ENCODE peak calls at places on chromosomes 4 and X, in ten cellular contexts. One of them, this sample, is unnamed.

GRCh38 chr4:15714616-15715015 is 11.8 kb downstream of the BST1 start:
- DNase-seq in breast epithelium: no peak
- DNase-seq in stomach: no peak
- DNase-seq in sigmoid colon: no peak
- DNase-seq in prostate gland: no peak
- DNase-seq in SK-N-SH: no peak
- DNase-seq in HepG2: no peak
- DNase-seq in transverse colon: no peak
- DNase-seq in GM23338: no peak
- DNase-seq in spleen: no peak
- DNase-seq in this sample: no peak

GRCh38 chrX:72020788-72021187 is 110.1 kb downstream of the NHSL2 start:
- DNase-seq in stomach: no peak
- DNase-seq in SK-N-SH: no peak
- DNase-seq in GM23338: no peak
- DNase-seq in sigmoid colon: no peak
- DNase-seq in breast epithelium: no peak
- DNase-seq in spleen: no peak
- DNase-seq in prostate gland: no peak
- DNase-seq in HepG2: no peak
- DNase-seq in transverse colon: no peak
- DNase-seq in this sample: no peak

GRCh38 chr4:106301393-106302084 is 14.5 kb downstream of the TBCK start:
- DNase-seq in HepG2: no peak
- DNase-seq in prostate gland: no peak
- DNase-seq in sigmoid colon: no peak
- DNase-seq in stomach: no peak
- DNase-seq in breast epithelium: no peak
- DNase-seq in transverse colon: no peak
- DNase-seq in SK-N-SH: no peak
- DNase-seq in GM23338: peak; percentile 25
- DNase-seq in spleen: no peak
- DNase-seq in this sample: no peak

GRCh38 chr4:164876680-164877324 is at the start of gene APELA:
- DNase-seq in HepG2: peak; percentile 3
- DNase-seq in SK-N-SH: no peak
- DNase-seq in GM23338: peak; percentile 74
- DNase-seq in sigmoid colon: no peak
- DNase-seq in spleen: no peak
- DNase-seq in prostate gland: no peak
- DNase-seq in breast epithelium: no peak
- DNase-seq in transverse colon: no peak
- DNase-seq in stomach: no peak
- DNase-seq in this sample: peak; percentile 47

GRCh38 chrX:55026143-55026542 is 4.6 kb downstream of the ALAS2 start:
- DNase-seq in GM23338: no peak
- DNase-seq in transverse colon: no peak
- DNase-seq in prostate gland: no peak
- DNase-seq in breast epithelium: no peak
- DNase-seq in spleen: no peak
- DNase-seq in stomach: no peak
- DNase-seq in HepG2: no peak
- DNase-seq in SK-N-SH: no peak
- DNase-seq in sigmoid colon: no peak
- DNase-seq in this sample: no peak

GRCh38 chr4:71472946-71473345 is 134.1 kb downstream of the SLC4A4 start:
- DNase-seq in breast epithelium: no peak
- DNase-seq in prostate gland: no peak
- DNase-seq in HepG2: no peak
- DNase-seq in SK-N-SH: no peak
- DNase-seq in transverse colon: no peak
- DNase-seq in GM23338: no peak
- DNase-seq in spleen: no peak
- DNase-seq in sigmoid colon: no peak
- DNase-seq in stomach: no peak
- DNase-seq in this sample: no peak

GRCh38 chr4:17168571-17168970 is 270.1 kb upstream of the LDB2 start:
- DNase-seq in prostate gland: no peak
- DNase-seq in breast epithelium: no peak
- DNase-seq in transverse colon: no peak
- DNase-seq in GM23338: peak; percentile 52
- DNase-seq in sigmoid colon: no peak
- DNase-seq in SK-N-SH: no peak
- DNase-seq in spleen: no peak
- DNase-seq in HepG2: no peak
- DNase-seq in stomach: no peak
- DNase-seq in this sample: no peak

GRCh38 chr4:132592340-132592739 is 556.8 kb upstream of the PCDH10 start:
- DNase-seq in transverse colon: no peak
- DNase-seq in GM23338: no peak
- DNase-seq in breast epithelium: no peak
- DNase-seq in spleen: no peak
- DNase-seq in stomach: no peak
- DNase-seq in SK-N-SH: peak; percentile 2
- DNase-seq in HepG2: peak; percentile 16
- DNase-seq in sigmoid colon: no peak
- DNase-seq in prostate gland: no peak
- DNase-seq in this sample: no peak

GRCh38 chrX:2751291-2751690 is 549 bp upstream of the XG start:
- DNase-seq in sigmoid colon: no peak
- DNase-seq in SK-N-SH: no peak
- DNase-seq in HepG2: no peak
- DNase-seq in spleen: no peak
- DNase-seq in prostate gland: no peak
- DNase-seq in GM23338: no peak
- DNase-seq in transverse colon: no peak
- DNase-seq in stomach: no peak
- DNase-seq in breast epithelium: no peak
- DNase-seq in this sample: no peak

GRCh38 chr4:70709551-70710080 is 12.1 kb upstream of the RUFY3 start:
- DNase-seq in stomach: no peak
- DNase-seq in HepG2: peak; percentile 54
- DNase-seq in transverse colon: no peak
- DNase-seq in prostate gland: peak; percentile 12
- DNase-seq in sigmoid colon: no peak
- DNase-seq in GM23338: no peak
- DNase-seq in SK-N-SH: no peak
- DNase-seq in spleen: no peak
- DNase-seq in breast epithelium: no peak
- DNase-seq in this sample: no peak

GRCh38 chrX:675896-676295 is 45.3 kb downstream of the SHOX start:
- DNase-seq in spleen: peak; percentile 38
- DNase-seq in breast epithelium: no peak
- DNase-seq in transverse colon: no peak
- DNase-seq in SK-N-SH: no peak
- DNase-seq in prostate gland: no peak
- DNase-seq in HepG2: no peak
- DNase-seq in stomach: no peak
- DNase-seq in GM23338: peak; percentile 36
- DNase-seq in sigmoid colon: no peak
- DNase-seq in this sample: no peak

GRCh38 chr4:88006956-88007303 is 505 bp upstream of the PKD2 start:
- DNase-seq in sigmoid colon: peak; percentile 66
- DNase-seq in prostate gland: no peak
- DNase-seq in SK-N-SH: no peak
- DNase-seq in GM23338: peak; percentile 57
- DNase-seq in HepG2: no peak
- DNase-seq in transverse colon: no peak
- DNase-seq in spleen: no peak
- DNase-seq in breast epithelium: no peak
- DNase-seq in stomach: no peak
- DNase-seq in this sample: no peak

GRCh38 chr4:88007304-88008132 is at the start of gene PKD2:
- DNase-seq in transverse colon: peak; percentile 86
- DNase-seq in stomach: peak; percentile 82
- DNase-seq in sigmoid colon: peak; percentile 94
- DNase-seq in prostate gland: peak; percentile 76
- DNase-seq in spleen: peak; percentile 93
- DNase-seq in breast epithelium: peak; percentile 62
- DNase-seq in SK-N-SH: peak; percentile 96
- DNase-seq in HepG2: no peak
- DNase-seq in GM23338: peak; percentile 88
- DNase-seq in this sample: peak; percentile 79

GRCh38 chr4:88009871-88010270 is 2.4 kb downstream of the PKD2 start:
- DNase-seq in SK-N-SH: no peak
- DNase-seq in GM23338: no peak
- DNase-seq in spleen: no peak
- DNase-seq in HepG2: no peak
- DNase-seq in sigmoid colon: no peak
- DNase-seq in prostate gland: no peak
- DNase-seq in breast epithelium: no peak
- DNase-seq in transverse colon: no peak
- DNase-seq in stomach: no peak
- DNase-seq in this sample: no peak

GRCh38 chr4:88008624-88009235 is 1.3 kb downstream of the PKD2 start:
- DNase-seq in GM23338: no peak
- DNase-seq in transverse colon: no peak
- DNase-seq in stomach: no peak
- DNase-seq in sigmoid colon: no peak
- DNase-seq in breast epithelium: no peak
- DNase-seq in HepG2: no peak
- DNase-seq in prostate gland: no peak
- DNase-seq in SK-N-SH: peak; percentile 43
- DNase-seq in spleen: no peak
- DNase-seq in this sample: no peak

DNA sequence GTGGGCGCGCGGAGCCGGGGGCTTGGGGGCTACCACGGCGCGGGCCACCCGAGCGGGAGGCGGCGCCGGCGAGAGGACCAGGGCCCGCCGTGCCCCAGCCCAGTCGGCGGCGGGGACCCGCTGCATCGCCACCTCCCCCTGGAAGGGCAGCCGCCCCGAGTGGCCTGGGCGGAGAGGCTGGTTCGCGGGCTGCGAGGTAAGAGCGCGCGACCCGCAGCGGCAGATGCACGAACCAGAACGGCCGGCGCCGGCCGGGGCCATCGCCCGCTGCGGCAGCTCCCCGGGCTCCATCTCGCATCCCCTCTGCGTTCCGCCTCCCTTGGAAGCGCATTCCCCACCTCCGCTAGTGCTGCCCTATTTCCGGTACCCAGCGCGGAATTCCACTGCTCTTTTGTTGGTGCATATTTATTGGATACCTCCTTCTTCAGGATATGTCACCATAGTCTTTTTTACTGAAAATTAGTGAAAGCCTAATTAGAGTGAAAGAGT is 742 bp downstream of the PKD2 start:
- DNase-seq in spleen: peak; percentile 84
- DNase-seq in stomach: peak; percentile 27
- DNase-seq in HepG2: peak; percentile 26
- DNase-seq in GM23338: peak; percentile 86
- DNase-seq in sigmoid colon: peak; percentile 75
- DNase-seq in SK-N-SH: peak; percentile 81
- DNase-seq in prostate gland: peak; percentile 28
- DNase-seq in breast epithelium: no peak
- DNase-seq in transverse colon: peak; percentile 34
- DNase-seq in this sample: no peak
- TF ChIP-seq POLR2AphosphoS5 in spleen: peak; percentile 32
- TF ChIP-seq POLR2AphosphoS5 in stomach: no peak
- TF ChIP-seq POLR2AphosphoS5 in HepG2: no peak
- TF ChIP-seq POLR2AphosphoS5 in GM23338: peak; percentile 24
- TF ChIP-seq POLR2AphosphoS5 in sigmoid colon: no peak
- TF ChIP-seq POLR2AphosphoS5 in SK-N-SH: no peak
- TF ChIP-seq POLR2AphosphoS5 in prostate gland: no peak
- TF ChIP-seq POLR2AphosphoS5 in breast epithelium: no peak
- TF ChIP-seq POLR2AphosphoS5 in transverse colon: no peak
- TF ChIP-seq POLR2AphosphoS5 in this sample: no peak

GRCh38 chr4:142036795-142037583 is 400.6 kb downstream of the IL15 start:
- DNase-seq in transverse colon: no peak
- DNase-seq in stomach: no peak
- DNase-seq in sigmoid colon: no peak
- DNase-seq in spleen: no peak
- DNase-seq in prostate gland: no peak
- DNase-seq in GM23338: no peak
- DNase-seq in SK-N-SH: no peak
- DNase-seq in breast epithelium: no peak
- DNase-seq in HepG2: no peak
- DNase-seq in this sample: no peak
- TF ChIP-seq POLR2AphosphoS5 in transverse colon: no peak
- TF ChIP-seq POLR2AphosphoS5 in stomach: no peak
- TF ChIP-seq POLR2AphosphoS5 in sigmoid colon: no peak
- TF ChIP-seq POLR2AphosphoS5 in spleen: no peak
- TF ChIP-seq POLR2AphosphoS5 in prostate gland: no peak
- TF ChIP-seq POLR2AphosphoS5 in GM23338: no peak
- TF ChIP-seq POLR2AphosphoS5 in SK-N-SH: no peak
- TF ChIP-seq POLR2AphosphoS5 in breast epithelium: no peak
- TF ChIP-seq POLR2AphosphoS5 in HepG2: no peak
- TF ChIP-seq POLR2AphosphoS5 in this sample: no peak

GRCh38 chr4:163662761-163663160 is 168.3 kb downstream of the TMA16 start:
- DNase-seq in transverse colon: no peak
- DNase-seq in prostate gland: no peak
- DNase-seq in breast epithelium: no peak
- DNase-seq in SK-N-SH: no peak
- DNase-seq in GM23338: no peak
- DNase-seq in stomach: no peak
- DNase-seq in sigmoid colon: no peak
- DNase-seq in spleen: no peak
- DNase-seq in HepG2: no peak
- DNase-seq in this sample: no peak
- TF ChIP-seq POLR2AphosphoS5 in transverse colon: no peak
- TF ChIP-seq POLR2AphosphoS5 in prostate gland: no peak
- TF ChIP-seq POLR2AphosphoS5 in breast epithelium: no peak
- TF ChIP-seq POLR2AphosphoS5 in SK-N-SH: no peak
- TF ChIP-seq POLR2AphosphoS5 in GM23338: no peak
- TF ChIP-seq POLR2AphosphoS5 in stomach: no peak
- TF ChIP-seq POLR2AphosphoS5 in sigmoid colon: no peak
- TF ChIP-seq POLR2AphosphoS5 in spleen: no peak
- TF ChIP-seq POLR2AphosphoS5 in HepG2: no peak
- TF ChIP-seq POLR2AphosphoS5 in this sample: no peak

GRCh38 chr4:8119877-8120276 is 38.7 kb downstream of the ABLIM2 start:
- DNase-seq in SK-N-SH: no peak
- DNase-seq in spleen: no peak
- DNase-seq in stomach: no peak
- DNase-seq in transverse colon: no peak
- DNase-seq in HepG2: no peak
- DNase-seq in GM23338: no peak
- DNase-seq in breast epithelium: no peak
- DNase-seq in prostate gland: no peak
- DNase-seq in sigmoid colon: no peak
- DNase-seq in this sample: no peak

GRCh38 chr4:8122746-8123145 is 35.9 kb downstream of the ABLIM2 start:
- DNase-seq in SK-N-SH: no peak
- DNase-seq in sigmoid colon: no peak
- DNase-seq in stomach: no peak
- DNase-seq in breast epithelium: no peak
- DNase-seq in HepG2: no peak
- DNase-seq in transverse colon: no peak
- DNase-seq in spleen: no peak
- DNase-seq in GM23338: no peak
- DNase-seq in prostate gland: no peak
- DNase-seq in this sample: no peak

GRCh38 chr4:8118531-8118930 is 40.1 kb downstream of the ABLIM2 start:
- DNase-seq in HepG2: no peak
- DNase-seq in GM23338: no peak
- DNase-seq in prostate gland: no peak
- DNase-seq in SK-N-SH: no peak
- DNase-seq in sigmoid colon: no peak
- DNase-seq in breast epithelium: no peak
- DNase-seq in spleen: no peak
- DNase-seq in stomach: no peak
- DNase-seq in transverse colon: no peak
- DNase-seq in this sample: no peak

GRCh38 chr4:8121236-8122015 is 37.2 kb downstream of the ABLIM2 start:
- DNase-seq in SK-N-SH: peak; percentile 86
- DNase-seq in GM23338: no peak
- DNase-seq in breast epithelium: no peak
- DNase-seq in spleen: no peak
- DNase-seq in prostate gland: no peak
- DNase-seq in transverse colon: no peak
- DNase-seq in sigmoid colon: no peak
- DNase-seq in stomach: no peak
- DNase-seq in HepG2: no peak
- DNase-seq in this sample: no peak

GRCh38 chr4:8120518-8120917 is 38.1 kb downstream of the ABLIM2 start:
- DNase-seq in SK-N-SH: no peak
- DNase-seq in sigmoid colon: no peak
- DNase-seq in breast epithelium: no peak
- DNase-seq in prostate gland: no peak
- DNase-seq in GM23338: no peak
- DNase-seq in HepG2: no peak
- DNase-seq in spleen: no peak
- DNase-seq in transverse colon: no peak
- DNase-seq in stomach: no peak
- DNase-seq in this sample: no peak
- TF ChIP-seq POLR2AphosphoS5 in SK-N-SH: no peak
- TF ChIP-seq POLR2AphosphoS5 in sigmoid colon: no peak
- TF ChIP-seq POLR2AphosphoS5 in breast epithelium: no peak
- TF ChIP-seq POLR2AphosphoS5 in prostate gland: no peak
- TF ChIP-seq POLR2AphosphoS5 in GM23338: no peak
- TF ChIP-seq POLR2AphosphoS5 in HepG2: no peak
- TF ChIP-seq POLR2AphosphoS5 in spleen: no peak
- TF ChIP-seq POLR2AphosphoS5 in transverse colon: no peak
- TF ChIP-seq POLR2AphosphoS5 in stomach: no peak
- TF ChIP-seq POLR2AphosphoS5 in this sample: no peak